ENCODE peak calls at places on chromosome 4, in seven cellular contexts. A, I, Y, Z, F, L and N are unnamed samples.

GRCh38 chr4:114378306-114378903 is 220.2 kb upstream of the UGT8 start:
- DNase-seq in A (no peak), I (no peak), Y (no peak), Z (peak), F (no peak), L (no peak), N (no peak)

GRCh38 chr4:140931904-140932303 is 175.7 kb upstream of the TBC1D9 start:
- DNase-seq in A (no peak), I (no peak), Y (no peak), Z (no peak), F (no peak), L (no peak), N (no peak)

GRCh38 chr4:141126769-141127168 is 6.5 kb downstream of the RNF150 start:
- DNase-seq in A (no peak), I (no peak), Y (no peak), Z (peak), F (no peak), L (no peak), N (no peak)

GRCh38 chr4:15161439-15161838 is 159.2 kb downstream of the CPEB2 start:
- DNase-seq in A (no peak), I (no peak), Y (no peak), Z (no peak), F (no peak), L (no peak), N (no peak)

GRCh38 chr4:167713756-167714155 is 378.6 kb upstream of the ANXA10 start:
- DNase-seq in A (no peak), I (no peak), Y (no peak), Z (no peak), F (no peak), L (no peak), N (no peak)

GRCh38 chr4:133596459-133596858 is 447.4 kb downstream of the PCDH10 start:
- DNase-seq in A (no peak), I (no peak), Y (no peak), Z (no peak), F (peak), L (no peak), N (no peak)

GRCh38 chr4:107380190-107380589 is 339.8 kb downstream of the PAPSS1 start:
- DNase-seq in A (no peak), I (no peak), Y (no peak), Z (no peak), F (no peak), L (no peak), N (no peak)

GRCh38 chr4:7769308-7769841 is 170.3 kb downstream of the AFAP1 start:
- DNase-seq in A (no peak), I (peak), Y (no peak), Z (no peak), F (no peak), L (no peak), N (no peak)

GRCh38 chr4:81314196-81314896 is 99.3 kb upstream of the PRKG2 start:
- DNase-seq in A (peak), I (peak), Y (peak), Z (peak), F (no peak), L (no peak), N (no peak)

GRCh38 chr4:69078852-69079251 is 17.4 kb upstream of the UGT2B7 start:
- DNase-seq in A (no peak), I (no peak), Y (no peak), Z (no peak), F (peak), L (no peak), N (no peak)

GRCh38 chr4:1504786-1505500 is 98.7 kb upstream of the NKX1-1 start:
- DNase-seq in A (no peak), I (peak), Y (no peak), Z (peak), F (no peak), L (peak), N (no peak)

GRCh38 chr4:184807797-184808718 is 17.7 kb downstream of the ACSL1 start:
- DNase-seq in A (peak), I (no peak), Y (no peak), Z (peak), F (peak), L (no peak), N (peak)

GRCh38 chr4:73345399-73345975 is 58.6 kb upstream of the ALB start:
- DNase-seq in A (no peak), I (no peak), Y (no peak), Z (no peak), F (no peak), L (no peak), N (no peak)

GRCh38 chr4:186727977-186728519 is 4.4 kb upstream of the FAT1 start:
- DNase-seq in A (no peak), I (no peak), Y (no peak), Z (peak), F (peak), L (no peak), N (no peak)

GRCh38 chr4:70816894-70817293 is 22.8 kb downstream of the GRSF1 start:
- DNase-seq in A (no peak), I (no peak), Y (no peak), Z (no peak), F (no peak), L (no peak), N (no peak)

GRCh38 chr4:122758033-122758432 is 25.5 kb downstream of the BBS12 start:
- DNase-seq in A (no peak), I (no peak), Y (no peak), Z (peak), F (peak), L (no peak), N (no peak)

GRCh38 chr4:164224871-164225270 is 529.1 kb upstream of the SMIM31 start:
- DNase-seq in A (no peak), I (no peak), Y (no peak), Z (no peak), F (no peak), L (no peak), N (no peak)

GRCh38 chr4:177505171-177505615 is 63.0 kb upstream of the AGA start:
- DNase-seq in A (no peak), I (no peak), Y (no peak), Z (no peak), F (peak), L (no peak), N (no peak)

GRCh38 chr4:173169178-173169427 is 492 bp downstream of the GALNT7 start:
- DNase-seq in A (peak), I (no peak), Y (no peak), Z (no peak), F (no peak), L (no peak), N (no peak)

GRCh38 chr4:1715002-1715761 is 3.1 kb upstream of the SLBP start:
- DNase-seq in A (no peak), I (no peak), Y (no peak), Z (peak), F (no peak), L (peak), N (no peak)

GRCh38 chr4:176883681-176884418 is 91.1 kb upstream of the VEGFC start:
- DNase-seq in A (no peak), I (no peak), Y (no peak), Z (peak), F (no peak), L (no peak), N (no peak)

GRCh38 chr4:171876636-171877035 is 63.4 kb downstream of the GALNTL6 start:
- DNase-seq in A (no peak), I (no peak), Y (no peak), Z (no peak), F (no peak), L (no peak), N (no peak)

GRCh38 chr4:154186888-154187287 is 304.7 kb downstream of the DCHS2 start:
- DNase-seq in A (no peak), I (no peak), Y (no peak), Z (no peak), F (no peak), L (no peak), N (no peak)

GRCh38 chr4:123976285-123976684 is 579.7 kb downstream of the SPRY1 start:
- DNase-seq in A (no peak), I (no peak), Y (no peak), Z (no peak), F (peak), L (no peak), N (no peak)

GRCh38 chr4:174880001-174880400 is 38.2 kb upstream of the ADAM29 start:
- DNase-seq in A (no peak), I (no peak), Y (no peak), Z (no peak), F (no peak), L (no peak), N (no peak)

GRCh38 chr4:76251448-76252270 is at the start of gene FAM47E:
- DNase-seq in A (peak), I (peak), Y (peak), Z (peak), F (peak), L (peak), N (peak)

GRCh38 chr4:72136429-72136828 is 104.6 kb downstream of the NPFFR2 start:
- DNase-seq in A (no peak), I (no peak), Y (no peak), Z (no peak), F (peak), L (no peak), N (no peak)

GRCh38 chr4:124903995-124904722 is 191.6 kb upstream of the ANKRD50 start:
- DNase-seq in A (peak), I (peak), Y (peak), Z (peak), F (peak), L (peak), N (no peak)

GRCh38 chr4:87525636-87526035 is 3.5 kb downstream of the SPARCL1 start:
- DNase-seq in A (peak), I (no peak), Y (no peak), Z (no peak), F (no peak), L (no peak), N (no peak)

GRCh38 chr4:77120888-77121508 is 36.0 kb upstream of the CCNG2 start:
- DNase-seq in A (no peak), I (no peak), Y (peak), Z (peak), F (peak), L (no peak), N (no peak)

GRCh38 chr4:152342293-152342692 is 193.6 kb downstream of the FBXW7 start:
- DNase-seq in A (no peak), I (no peak), Y (no peak), Z (peak), F (no peak), L (no peak), N (no peak)

GRCh38 chr4:1539859-1540600 is 133.8 kb upstream of the NKX1-1 start:
- DNase-seq in A (no peak), I (peak), Y (no peak), Z (no peak), F (no peak), L (peak), N (no peak)

GRCh38 chr4:2913168-2913567 is 50.0 kb downstream of the NOP14 start:
- DNase-seq in A (peak), I (no peak), Y (no peak), Z (no peak), F (no peak), L (no peak), N (no peak)

GRCh38 chr4:26916195-26916594 is 55.6 kb downstream of the STIM2 start:
- DNase-seq in A (no peak), I (no peak), Y (no peak), Z (peak), F (no peak), L (no peak), N (no peak)

GRCh38 chr4:36351082-36351666 is 69.8 kb downstream of the DTHD1 start:
- DNase-seq in A (peak), I (peak), Y (peak), Z (peak), F (peak), L (peak), N (peak)

GRCh38 chr4:93319011-93319410 is 509.5 kb upstream of the ATOH1 start:
- DNase-seq in A (no peak), I (no peak), Y (no peak), Z (no peak), F (no peak), L (no peak), N (no peak)

GRCh38 chr4:64341711-64342110 is 67.5 kb downstream of the TECRL start:
- DNase-seq in A (peak), I (peak), Y (no peak), Z (no peak), F (no peak), L (no peak), N (no peak)

GRCh38 chr4:152956650-152957436 is 20.7 kb downstream of the FHDC1 start:
- DNase-seq in A (no peak), I (no peak), Y (no peak), Z (no peak), F (no peak), L (no peak), N (no peak)

GRCh38 chr4:67545996-67546356 is 673 bp upstream of the CENPC start:
- DNase-seq in A (no peak), I (no peak), Y (no peak), Z (no peak), F (peak), L (no peak), N (no peak)

GRCh38 chr4:139167774-139168444 is 9.1 kb downstream of the ELF2 start:
- DNase-seq in A (no peak), I (no peak), Y (no peak), Z (peak), F (peak), L (no peak), N (no peak)

GRCh38 chr4:139176299-139177048 is 544 bp downstream of the ELF2 start:
- DNase-seq in A (peak), I (peak), Y (peak), Z (peak), F (peak), L (peak), N (peak)

GRCh38 chr4:139170932-139171331 is 6.1 kb downstream of the ELF2 start:
- DNase-seq in A (no peak), I (no peak), Y (no peak), Z (no peak), F (no peak), L (no peak), N (no peak)

GRCh38 chr4:139175647-139176298 is 1.2 kb downstream of the ELF2 start:
- DNase-seq in A (no peak), I (no peak), Y (no peak), Z (peak), F (no peak), L (no peak), N (no peak)

DNA sequence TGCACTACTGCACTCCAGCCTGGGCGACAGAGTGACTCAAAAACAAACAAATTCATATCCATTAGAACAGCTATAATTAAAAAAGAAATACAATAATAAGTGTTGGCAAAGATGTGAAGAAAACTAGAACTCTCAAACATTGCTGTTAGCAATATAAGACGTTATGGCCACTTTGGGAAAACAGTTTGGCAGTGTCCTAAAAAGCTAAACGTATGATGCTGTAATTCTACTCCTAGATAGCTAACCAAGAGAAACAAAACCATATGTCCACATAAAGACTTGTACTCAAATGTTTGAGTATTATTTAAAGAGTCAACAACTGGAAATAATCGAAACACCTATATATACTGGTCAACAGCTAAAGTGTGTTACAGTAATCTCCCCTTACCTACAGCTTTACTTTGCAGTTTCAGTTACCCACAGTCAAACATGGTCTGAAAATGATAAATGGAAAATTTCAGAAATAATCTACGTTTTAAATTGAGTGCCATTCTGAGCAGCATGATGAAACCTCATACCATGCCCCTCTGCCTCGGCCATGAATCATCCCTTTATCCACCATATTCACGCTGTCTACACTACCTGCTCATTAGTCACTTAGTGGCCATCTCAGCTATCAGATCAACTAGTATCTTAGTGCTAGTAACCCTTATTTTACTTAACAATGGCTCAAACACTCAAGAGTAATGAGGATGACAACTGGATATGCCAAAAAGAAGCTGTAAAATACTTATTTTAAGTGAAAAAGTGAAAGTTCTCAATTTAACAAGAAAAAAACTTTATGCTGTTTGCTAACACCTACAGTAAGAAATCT is 4.9 kb downstream of the ELF2 start:
- DNase-seq in A (no peak), I (no peak), Y (no peak), Z (peak), F (peak), L (no peak), N (no peak)
- H3K27ac ChIP-seq in A (no peak), I (no peak), Y (no peak), Z (peak), F (peak), L (no peak), N (no peak)

GRCh38 chr4:11632488-11632887 is 203.8 kb upstream of the HS3ST1 start:
- DNase-seq in A (no peak), I (no peak), Y (no peak), Z (no peak), F (no peak), L (no peak), N (no peak)

GRCh38 chr4:11632015-11632414 is 203.3 kb upstream of the HS3ST1 start:
- DNase-seq in A (no peak), I (no peak), Y (no peak), Z (no peak), F (no peak), L (no peak), N (no peak)

GRCh38 chr4:11635336-11635735 is 206.6 kb upstream of the HS3ST1 start:
- DNase-seq in A (no peak), I (no peak), Y (no peak), Z (no peak), F (no peak), L (no peak), N (no peak)

GRCh38 chr4:11633435-11633834 is 204.7 kb upstream of the HS3ST1 start:
- DNase-seq in A (no peak), I (no peak), Y (no peak), Z (no peak), F (no peak), L (no peak), N (no peak)

DNA sequence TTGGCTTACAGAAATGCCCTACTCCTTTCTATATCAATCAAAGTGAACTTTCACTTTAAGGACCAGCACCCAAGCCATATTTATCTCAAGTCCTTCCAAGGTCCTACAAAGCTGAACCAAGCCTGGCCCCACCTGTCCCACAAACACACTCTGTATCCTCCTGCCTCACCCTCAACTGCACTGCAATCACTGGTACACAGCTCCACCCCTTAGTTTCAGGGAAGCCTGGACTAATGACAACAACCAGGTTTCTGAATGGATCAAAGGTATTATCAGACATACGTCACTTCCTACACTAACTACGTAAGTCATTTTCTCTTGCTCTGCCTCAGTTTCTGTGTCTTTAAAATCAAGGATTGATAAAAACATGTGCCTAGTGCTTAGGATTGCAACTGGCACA is 205.6 kb upstream of the HS3ST1 start:
- DNase-seq in A (no peak), I (no peak), Y (no peak), Z (no peak), F (no peak), L (no peak), N (no peak)
- H3K27ac ChIP-seq in A (no peak), I (no peak), Y (no peak), Z (no peak), F (no peak), L (no peak), N (no peak)

GRCh38 chr4:37981425-37981824 is 21.2 kb downstream of the PTTG2 start:
- DNase-seq in A (no peak), I (no peak), Y (no peak), Z (no peak), F (no peak), L (no peak), N (no peak)

GRCh38 chr4:37976991-37977470 is 16.8 kb downstream of the PTTG2 start:
- DNase-seq in A (peak), I (peak), Y (peak), Z (peak), F (peak), L (peak), N (peak)

GRCh38 chr4:37976513-37976912 is 16.3 kb downstream of the PTTG2 start:
- DNase-seq in A (no peak), I (no peak), Y (no peak), Z (peak), F (no peak), L (no peak), N (no peak)

GRCh38 chr4:37977471-37978452 is 17.6 kb downstream of the PTTG2 start:
- DNase-seq in A (peak), I (peak), Y (peak), Z (peak), F (peak), L (peak), N (no peak)

GRCh38 chr4:37978509-37978908 is 18.3 kb downstream of the PTTG2 start:
- DNase-seq in A (no peak), I (no peak), Y (no peak), Z (no peak), F (no peak), L (no peak), N (no peak)
- H3K27ac ChIP-seq in A (peak), I (no peak), Y (no peak), Z (no peak), F (peak), L (peak), N (no peak)

DNA sequence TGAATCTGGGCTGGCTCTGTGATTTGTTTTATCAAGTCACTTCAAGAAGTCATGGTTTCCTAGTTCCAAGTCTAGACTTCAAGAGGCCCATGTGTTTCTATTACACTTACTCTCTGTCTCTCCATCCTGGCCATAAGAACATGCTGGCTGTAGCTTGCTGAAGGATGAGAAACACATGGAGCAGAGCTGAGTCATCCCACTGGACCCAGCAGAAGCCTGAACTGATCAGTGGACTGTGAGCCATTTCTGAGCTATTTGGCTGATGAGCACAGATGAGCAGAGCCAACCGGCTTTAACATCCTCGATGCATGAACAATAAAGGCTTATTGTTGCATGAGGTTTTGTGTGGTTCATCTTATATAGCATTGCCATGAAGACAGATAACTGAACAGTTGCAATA is 290.6 kb upstream of the BOD1L1 start:
- DNase-seq in A (peak), I (peak), Y (no peak), Z (peak), F (no peak), L (no peak), N (no peak)
- H3K27ac ChIP-seq in A (no peak), I (no peak), Y (no peak), Z (peak), F (no peak), L (no peak), N (no peak)